ENCODE peak calls at places on chromosomes 5 and 9, in seven cellular contexts. H, Y, T, W, U, M and B are unnamed samples.
A peak's percentile ranks its signal among the peaks of the same experiment; 100 is the strongest.

GRCh38 chr9:87890866-87891265 is 8.2 kb downstream of the SPATA31E1 start:
- DNase-seq in H (no peak), Y (no peak), T (no peak), W (no peak), U (no peak), M (peak; percentile 42), B (no peak)

GRCh38 chr9:108056805-108057386 is 567.3 kb upstream of the KLF4 start:
- DNase-seq in H (peak; percentile 81), Y (peak; percentile 90), T (peak; percentile 88), W (peak; percentile 87), U (no peak), M (no peak), B (peak; percentile 78)

GRCh38 chr9:90805006-90805993 is 3.7 kb downstream of the SYK start:
- DNase-seq in H (peak; percentile 53), Y (no peak), T (no peak), W (no peak), U (peak; percentile 22), M (no peak), B (no peak)

GRCh38 chr5:89302102-89302891 is 419.3 kb upstream of the MEF2C start:
- DNase-seq in H (no peak), Y (no peak), T (no peak), W (no peak), U (no peak), M (no peak), B (no peak)

GRCh38 chr9:95087659-95088242 is 229.8 kb downstream of the FANCC start:
- DNase-seq in H (no peak), Y (peak; percentile 33), T (no peak), W (no peak), U (no peak), M (no peak), B (peak; percentile 37)

GRCh38 chr5:158820891-158821290 is 278.8 kb downstream of the EBF1 start:
- DNase-seq in H (no peak), Y (no peak), T (no peak), W (no peak), U (no peak), M (no peak), B (no peak)

GRCh38 chr9:38372685-38373619 is 19.6 kb upstream of the ALDH1B1 start:
- DNase-seq in H (no peak), Y (no peak), T (no peak), W (no peak), U (peak; percentile 86), M (peak; percentile 8), B (no peak)

GRCh38 chr5:130939059-130939458 is 226.0 kb downstream of the HINT1 start:
- DNase-seq in H (no peak), Y (no peak), T (no peak), W (no peak), U (no peak), M (no peak), B (peak; percentile 36)

GRCh38 chr5:100668511-100668910 is 133.3 kb downstream of the FAM174A start:
- DNase-seq in H (peak; percentile 26), Y (peak; percentile 30), T (peak; percentile 48), W (peak; percentile 53), U (no peak), M (no peak), B (no peak)

GRCh38 chr9:69036319-69036718 is 767 bp downstream of the FXN start:
- DNase-seq in H (peak; percentile 64), Y (peak; percentile 41), T (peak; percentile 13), W (no peak), U (no peak), M (peak; percentile 50), B (no peak)

GRCh38 chr5:132001647-132002561 is 9.6 kb downstream of the ACSL6 start:
- DNase-seq in H (peak; percentile 34), Y (peak; percentile 48), T (peak; percentile 24), W (peak; percentile 27), U (no peak), M (peak; percentile 70), B (peak; percentile 21)

GRCh38 chr5:44987026-44987425 is 178.3 kb downstream of the MRPS30 start:
- DNase-seq in H (no peak), Y (peak; percentile 1), T (no peak), W (peak; percentile 14), U (no peak), M (no peak), B (no peak)

GRCh38 chr5:4230905-4231561 is 635.4 kb downstream of the IRX1 start:
- DNase-seq in H (no peak), Y (no peak), T (no peak), W (no peak), U (no peak), M (no peak), B (no peak)

GRCh38 chr5:128498844-128499455 is 39.1 kb downstream of the FBN2 start:
- DNase-seq in H (peak; percentile 62), Y (peak; percentile 80), T (peak; percentile 79), W (peak; percentile 47), U (peak; percentile 7), M (no peak), B (peak; percentile 73)

GRCh38 chr9:117938086-117938485 is 233.9 kb downstream of the TLR4 start:
- DNase-seq in H (no peak), Y (no peak), T (no peak), W (peak; percentile 3), U (no peak), M (no peak), B (no peak)

GRCh38 chr5:32753765-32754164 is 42.6 kb downstream of the NPR3 start:
- DNase-seq in H (peak; percentile 27), Y (peak; percentile 39), T (peak; percentile 51), W (no peak), U (no peak), M (no peak), B (peak; percentile 47)

GRCh38 chr5:83199126-83199525 is 121.8 kb downstream of the XRCC4 start:
- DNase-seq in H (peak; percentile 22), Y (no peak), T (peak; percentile 18), W (no peak), U (no peak), M (no peak), B (no peak)

GRCh38 chr5:34022131-34022705 is 14.4 kb upstream of the AMACR start:
- DNase-seq in H (no peak), Y (peak; percentile 74), T (peak; percentile 47), W (peak; percentile 85), U (no peak), M (no peak), B (no peak)

GRCh38 chr5:175328687-175329086 is 115.3 kb downstream of the DRD1 start:
- DNase-seq in H (no peak), Y (no peak), T (no peak), W (no peak), U (no peak), M (no peak), B (no peak)

DNA sequence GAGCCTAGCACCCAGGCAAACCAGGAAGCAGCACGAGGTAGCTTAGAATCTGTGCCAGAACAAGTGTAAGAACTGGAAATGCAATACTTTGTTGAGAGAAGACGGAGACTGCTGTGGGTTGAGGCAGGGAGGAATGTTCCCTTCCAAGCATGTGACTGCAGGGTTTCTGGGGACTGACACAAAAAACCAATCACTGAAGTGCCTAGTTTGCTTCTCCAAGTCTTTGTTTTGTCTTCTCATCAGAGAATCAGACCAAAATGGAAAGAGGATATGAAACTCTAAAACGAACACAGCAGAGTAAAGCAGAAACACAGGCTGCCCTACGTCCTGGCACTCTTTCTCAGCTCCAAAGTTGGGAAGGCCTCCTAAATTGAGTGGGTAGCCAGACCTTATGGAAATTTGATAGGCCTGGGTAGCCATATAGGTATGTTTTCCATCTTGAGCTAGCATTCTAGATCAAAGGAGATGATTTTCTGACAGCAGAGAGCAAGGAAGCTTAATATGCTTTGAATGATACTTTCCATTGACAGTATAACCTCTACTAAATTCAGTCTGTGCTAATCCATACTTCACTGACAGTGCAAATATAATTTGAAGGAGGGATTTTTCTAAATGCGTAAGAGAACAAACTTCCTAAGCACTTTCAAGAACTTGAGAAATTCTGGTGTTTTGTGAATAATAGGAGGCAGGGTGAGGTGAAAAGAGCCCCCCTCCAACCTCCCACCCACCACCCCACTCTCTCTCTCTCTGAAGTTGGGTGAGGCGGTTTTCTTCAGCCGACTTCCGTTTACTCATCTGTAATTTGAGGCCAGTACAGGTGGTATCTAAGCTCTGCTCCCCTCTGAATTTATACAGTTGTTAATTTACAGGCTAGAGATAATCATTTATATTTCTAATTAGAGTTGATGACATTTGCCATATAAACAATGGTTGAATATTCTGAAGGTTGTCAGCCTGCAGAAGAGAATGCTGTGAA is 5.5 kb downstream of the ADRB2 start:
- DNase-seq in H (no peak), Y (no peak), T (no peak), W (no peak), U (no peak), M (no peak), B (no peak)
- H3K4me1 ChIP-seq in H (peaks cover 3% of the 10 kb centered on the region), Y (no peaks in the 10 kb centered on the region), T (peaks cover 12% of the 10 kb centered on the region), W (peaks cover 7% of the 10 kb centered on the region), U (peaks cover 1% of the 10 kb centered on the region), M (peaks cover 6% of the 10 kb centered on the region), B (peaks cover 15% of the 10 kb centered on the region)

GRCh38 chr9:29865764-29866313 is 2292.6 kb upstream of the C9orf72 start:
- DNase-seq in H (no peak), Y (no peak), T (no peak), W (no peak), U (no peak), M (no peak), B (no peak)

GRCh38 chr9:29861803-29862202 is 2288.5 kb upstream of the C9orf72 start:
- DNase-seq in H (no peak), Y (no peak), T (no peak), W (no peak), U (no peak), M (no peak), B (no peak)

DNA sequence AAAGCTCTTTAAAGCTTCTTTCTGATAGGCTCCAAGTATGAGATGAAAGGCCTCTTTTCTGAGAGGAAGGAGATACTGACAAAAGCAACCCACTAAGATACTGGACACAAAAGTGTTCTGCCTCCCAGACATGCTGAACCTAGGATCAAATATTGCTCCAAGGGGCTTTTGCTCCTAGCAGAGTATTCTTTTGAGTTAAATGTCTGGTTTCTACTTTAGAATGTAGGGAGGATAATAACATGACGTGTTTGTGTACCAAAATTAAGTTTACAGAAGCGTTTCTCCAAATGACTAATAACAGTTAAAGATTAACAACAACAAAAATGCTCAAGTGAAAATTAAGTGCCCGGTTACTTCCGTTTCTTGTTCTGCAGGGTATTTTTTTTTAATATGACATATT is 2293.3 kb upstream of the C9orf72 start:
- DNase-seq in H (peak; percentile 1), Y (no peak), T (no peak), W (no peak), U (no peak), M (no peak), B (no peak)
- H3K9ac ChIP-seq in H (no peak overlapping the region), Y (no peak overlapping the region), T (no peak overlapping the region), W (no peak overlapping the region), U (no peak overlapping the region), M (no peak overlapping the region), B (no peak overlapping the region)

GRCh38 chr9:20592673-20593072 is 29.6 kb downstream of the MLLT3 start:
- DNase-seq in H (no peak), Y (no peak), T (peak; percentile 52), W (peak; percentile 72), U (no peak), M (no peak), B (no peak)
- H3K4me3 ChIP-seq in H (no peak overlapping the region), Y (no peak overlapping the region), T (no peak overlapping the region), W (no peak overlapping the region), U (no peak overlapping the region), M (no peak overlapping the region), B (no peak overlapping the region)

DNA sequence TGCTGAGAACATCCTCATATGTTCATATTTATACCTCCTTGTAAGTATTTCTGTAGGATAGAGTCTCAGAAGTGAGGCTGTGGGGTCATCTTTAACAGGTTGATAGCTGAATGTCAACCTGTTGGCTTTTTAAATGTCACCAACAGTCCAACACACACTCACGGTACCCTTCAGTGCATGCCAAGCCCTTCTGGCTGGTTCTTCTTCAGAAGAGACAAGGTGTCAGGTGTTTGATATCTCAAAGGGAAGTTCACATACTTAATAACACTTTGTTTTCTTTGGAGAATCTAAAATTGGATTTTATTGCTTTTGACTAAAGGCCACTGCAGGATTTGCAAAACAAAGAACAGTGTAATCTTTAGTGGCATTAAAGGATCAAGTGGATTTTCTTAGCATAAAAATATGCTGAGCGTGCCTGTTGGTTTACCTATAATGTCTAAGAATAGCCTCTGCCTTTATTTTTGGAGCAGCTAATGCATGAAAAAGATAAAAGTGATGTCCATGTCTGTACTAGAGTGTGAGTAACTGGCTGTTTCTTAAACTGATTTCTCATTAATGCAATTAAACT is 58.2 kb downstream of the RGS3 start:
- DNase-seq in H (no peak), Y (no peak), T (no peak), W (no peak), U (no peak), M (no peak), B (no peak)
- H3K4me1 ChIP-seq in H (peaks cover 38% of the 10 kb centered on the region), Y (peaks cover 18% of the 10 kb centered on the region), T (peaks cover 10% of the 10 kb centered on the region), W (peaks cover 29% of the 10 kb centered on the region), U (peaks cover 9% of the 10 kb centered on the region), M (no peaks in the 10 kb centered on the region), B (peaks cover 19% of the 10 kb centered on the region)